ENCODE peak calls at places on chromosome 16, in eight cellular contexts. One of them, this sample, is unnamed.

GRCh38 chr16:5862103-5863003 is 764.8 kb upstream of the EEF2KMT start:
- DNase-seq in progenitor cell of endocrine pancreas: no peak
- DNase-seq in right atrium auricular region: no peak
- DNase-seq in H9: no peak
- DNase-seq in sigmoid colon: no peak
- DNase-seq in Calu3: no peak
- DNase-seq in CD4-positive, alpha-beta T cell: no peak
- DNase-seq in HCT116: no peak
- DNase-seq in this sample: no peak

GRCh38 chr16:85402910-85403692 is 210.0 kb upstream of the GSE1 start:
- DNase-seq in progenitor cell of endocrine pancreas: no peak
- DNase-seq in right atrium auricular region: no peak
- DNase-seq in H9: no peak
- DNase-seq in sigmoid colon: peak; percentile 69
- DNase-seq in Calu3: peak; percentile 0
- DNase-seq in CD4-positive, alpha-beta T cell: no peak
- DNase-seq in HCT116: no peak
- DNase-seq in this sample: no peak

GRCh38 chr16:3769942-3770341 is 52.6 kb upstream of the TRAP1 start:
- DNase-seq in progenitor cell of endocrine pancreas: no peak
- DNase-seq in right atrium auricular region: no peak
- DNase-seq in H9: no peak
- DNase-seq in sigmoid colon: no peak
- DNase-seq in Calu3: no peak
- DNase-seq in CD4-positive, alpha-beta T cell: no peak
- DNase-seq in HCT116: no peak
- DNase-seq in this sample: no peak

GRCh38 chr16:11836653-11837244 is 14.6 kb downstream of the RSL1D1 start:
- DNase-seq in progenitor cell of endocrine pancreas: no peak
- DNase-seq in right atrium auricular region: no peak
- DNase-seq in H9: no peak
- DNase-seq in sigmoid colon: no peak
- DNase-seq in Calu3: no peak
- DNase-seq in CD4-positive, alpha-beta T cell: no peak
- DNase-seq in HCT116: no peak
- DNase-seq in this sample: no peak

GRCh38 chr16:22053921-22054341 is 38.4 kb upstream of the VWA3A start:
- DNase-seq in progenitor cell of endocrine pancreas: no peak
- DNase-seq in right atrium auricular region: no peak
- DNase-seq in H9: no peak
- DNase-seq in sigmoid colon: no peak
- DNase-seq in Calu3: no peak
- DNase-seq in CD4-positive, alpha-beta T cell: no peak
- DNase-seq in HCT116: no peak
- DNase-seq in this sample: no peak

GRCh38 chr16:23842137-23842600 is 6.4 kb downstream of the PRKCB start:
- DNase-seq in progenitor cell of endocrine pancreas: no peak
- DNase-seq in right atrium auricular region: no peak
- DNase-seq in H9: no peak
- DNase-seq in sigmoid colon: no peak
- DNase-seq in Calu3: no peak
- DNase-seq in CD4-positive, alpha-beta T cell: no peak
- DNase-seq in HCT116: no peak
- DNase-seq in this sample: no peak

GRCh38 chr16:6484931-6485330 is 847.7 kb upstream of the RBFOX1 start:
- DNase-seq in progenitor cell of endocrine pancreas: no peak
- DNase-seq in right atrium auricular region: no peak
- DNase-seq in H9: no peak
- DNase-seq in sigmoid colon: no peak
- DNase-seq in Calu3: no peak
- DNase-seq in CD4-positive, alpha-beta T cell: no peak
- DNase-seq in HCT116: no peak
- DNase-seq in this sample: no peak

GRCh38 chr16:75109732-75110243 is 6.8 kb downstream of the LDHD start:
- DNase-seq in progenitor cell of endocrine pancreas: no peak
- DNase-seq in right atrium auricular region: no peak
- DNase-seq in H9: peak; percentile 36
- DNase-seq in sigmoid colon: peak; percentile 81
- DNase-seq in Calu3: peak; percentile 50
- DNase-seq in CD4-positive, alpha-beta T cell: no peak
- DNase-seq in HCT116: no peak
- DNase-seq in this sample: no peak

GRCh38 chr16:9965079-9965478 is 217.1 kb downstream of the GRIN2A start:
- DNase-seq in progenitor cell of endocrine pancreas: no peak
- DNase-seq in right atrium auricular region: no peak
- DNase-seq in H9: no peak
- DNase-seq in sigmoid colon: no peak
- DNase-seq in Calu3: no peak
- DNase-seq in CD4-positive, alpha-beta T cell: no peak
- DNase-seq in HCT116: no peak
- DNase-seq in this sample: no peak

GRCh38 chr16:49491736-49492089 is 118.1 kb downstream of the C16orf78 start:
- DNase-seq in progenitor cell of endocrine pancreas: no peak
- DNase-seq in right atrium auricular region: no peak
- DNase-seq in H9: peak; percentile 91
- DNase-seq in sigmoid colon: peak; percentile 77
- DNase-seq in Calu3: no peak
- DNase-seq in CD4-positive, alpha-beta T cell: no peak
- DNase-seq in HCT116: peak; percentile 15
- DNase-seq in this sample: peak; percentile 48

GRCh38 chr16:49493836-49494235 is 120.2 kb downstream of the C16orf78 start:
- DNase-seq in progenitor cell of endocrine pancreas: no peak
- DNase-seq in right atrium auricular region: no peak
- DNase-seq in H9: no peak
- DNase-seq in sigmoid colon: no peak
- DNase-seq in Calu3: no peak
- DNase-seq in CD4-positive, alpha-beta T cell: no peak
- DNase-seq in HCT116: no peak
- DNase-seq in this sample: no peak

GRCh38 chr16:49491111-49491670 is 117.6 kb downstream of the C16orf78 start:
- DNase-seq in progenitor cell of endocrine pancreas: no peak
- DNase-seq in right atrium auricular region: no peak
- DNase-seq in H9: no peak
- DNase-seq in sigmoid colon: peak; percentile 55
- DNase-seq in Calu3: no peak
- DNase-seq in CD4-positive, alpha-beta T cell: no peak
- DNase-seq in HCT116: no peak
- DNase-seq in this sample: no peak

GRCh38 chr16:49492896-49493620 is 119.5 kb downstream of the C16orf78 start:
- DNase-seq in progenitor cell of endocrine pancreas: no peak
- DNase-seq in right atrium auricular region: no peak
- DNase-seq in H9: no peak
- DNase-seq in sigmoid colon: no peak
- DNase-seq in Calu3: no peak
- DNase-seq in CD4-positive, alpha-beta T cell: no peak
- DNase-seq in HCT116: no peak
- DNase-seq in this sample: no peak

DNA sequence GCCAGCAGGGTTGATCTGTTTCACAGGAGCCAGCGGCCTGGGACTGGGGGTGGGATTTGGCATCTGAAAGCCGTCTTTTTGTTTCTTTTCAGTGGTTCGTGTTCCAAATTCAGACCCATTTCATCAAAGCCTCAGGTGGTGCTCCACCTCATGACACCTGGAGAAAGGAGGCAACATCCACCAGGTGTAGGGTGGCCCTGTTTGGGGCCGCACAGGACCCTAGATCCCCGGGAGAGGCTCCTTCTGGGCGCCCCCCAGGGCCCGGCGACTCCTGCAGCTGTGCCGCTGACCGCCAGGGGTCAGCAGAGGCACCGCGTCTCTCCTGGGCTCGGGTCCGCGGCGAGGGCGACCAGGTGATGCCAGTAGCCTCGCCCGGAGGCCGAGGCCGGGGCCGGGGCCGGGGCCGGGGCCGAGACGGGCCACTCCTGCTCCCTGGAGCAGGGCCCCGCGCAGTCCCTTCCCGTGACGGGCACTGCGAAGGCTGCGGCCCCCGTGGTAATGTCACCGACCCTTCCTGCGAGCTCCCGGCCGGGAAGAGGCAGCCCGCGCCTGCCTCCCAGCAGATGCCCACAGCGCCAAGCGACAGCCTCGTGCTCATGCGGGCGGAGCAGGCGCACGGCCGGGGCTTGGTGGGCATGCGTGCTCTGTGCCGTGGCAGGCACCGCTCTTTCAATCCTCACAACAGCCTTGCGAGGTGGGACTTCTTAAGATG is 118.6 kb downstream of the C16orf78 start:
- DNase-seq in progenitor cell of endocrine pancreas: peak; percentile 62
- DNase-seq in right atrium auricular region: no peak
- DNase-seq in H9: peak; percentile 80
- DNase-seq in sigmoid colon: peak; percentile 73
- DNase-seq in Calu3: peak; percentile 40
- DNase-seq in CD4-positive, alpha-beta T cell: peak; percentile 32
- DNase-seq in HCT116: no peak
- DNase-seq in this sample: peak; percentile 81
- TF ChIP-seq CTCF in progenitor cell of endocrine pancreas: peak; percentile 98
- TF ChIP-seq CTCF in right atrium auricular region: peak; percentile 90
- TF ChIP-seq CTCF in H9: peak; percentile 99
- TF ChIP-seq CTCF in sigmoid colon: peak; percentile 69
- TF ChIP-seq CTCF in Calu3: peak; percentile 89
- TF ChIP-seq CTCF in CD4-positive, alpha-beta T cell: peak; percentile 89
- TF ChIP-seq CTCF in HCT116: peak; percentile 86
- TF ChIP-seq CTCF in this sample: peak; percentile 98

DNA sequence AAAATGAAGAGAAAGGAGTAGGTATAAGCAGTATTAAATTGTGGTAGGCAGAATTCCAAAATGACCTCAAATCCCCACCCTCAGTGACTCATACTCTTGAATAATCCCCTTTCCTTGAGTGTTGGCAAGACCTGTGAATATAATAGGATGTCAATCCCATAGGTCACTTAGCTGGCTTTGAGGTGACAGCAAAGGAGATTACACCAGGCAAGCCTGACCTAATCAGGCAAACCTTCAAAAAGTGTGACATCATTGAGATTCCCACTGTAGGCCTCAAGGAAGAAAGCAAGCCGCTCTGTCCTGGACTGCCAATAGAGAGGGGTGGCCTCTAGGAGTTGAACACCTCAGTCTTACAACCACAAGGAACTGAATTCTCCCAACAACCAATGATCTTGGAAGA is 535.2 kb downstream of the RBFOX1 start:
- DNase-seq in progenitor cell of endocrine pancreas: no peak
- DNase-seq in right atrium auricular region: no peak
- DNase-seq in H9: no peak
- DNase-seq in sigmoid colon: no peak
- DNase-seq in Calu3: no peak
- DNase-seq in CD4-positive, alpha-beta T cell: no peak
- DNase-seq in HCT116: no peak
- DNase-seq in this sample: no peak
- TF ChIP-seq CTCF in progenitor cell of endocrine pancreas: no peak
- TF ChIP-seq CTCF in right atrium auricular region: no peak
- TF ChIP-seq CTCF in H9: no peak
- TF ChIP-seq CTCF in sigmoid colon: no peak
- TF ChIP-seq CTCF in Calu3: no peak
- TF ChIP-seq CTCF in CD4-positive, alpha-beta T cell: no peak
- TF ChIP-seq CTCF in HCT116: no peak
- TF ChIP-seq CTCF in this sample: no peak

DNA sequence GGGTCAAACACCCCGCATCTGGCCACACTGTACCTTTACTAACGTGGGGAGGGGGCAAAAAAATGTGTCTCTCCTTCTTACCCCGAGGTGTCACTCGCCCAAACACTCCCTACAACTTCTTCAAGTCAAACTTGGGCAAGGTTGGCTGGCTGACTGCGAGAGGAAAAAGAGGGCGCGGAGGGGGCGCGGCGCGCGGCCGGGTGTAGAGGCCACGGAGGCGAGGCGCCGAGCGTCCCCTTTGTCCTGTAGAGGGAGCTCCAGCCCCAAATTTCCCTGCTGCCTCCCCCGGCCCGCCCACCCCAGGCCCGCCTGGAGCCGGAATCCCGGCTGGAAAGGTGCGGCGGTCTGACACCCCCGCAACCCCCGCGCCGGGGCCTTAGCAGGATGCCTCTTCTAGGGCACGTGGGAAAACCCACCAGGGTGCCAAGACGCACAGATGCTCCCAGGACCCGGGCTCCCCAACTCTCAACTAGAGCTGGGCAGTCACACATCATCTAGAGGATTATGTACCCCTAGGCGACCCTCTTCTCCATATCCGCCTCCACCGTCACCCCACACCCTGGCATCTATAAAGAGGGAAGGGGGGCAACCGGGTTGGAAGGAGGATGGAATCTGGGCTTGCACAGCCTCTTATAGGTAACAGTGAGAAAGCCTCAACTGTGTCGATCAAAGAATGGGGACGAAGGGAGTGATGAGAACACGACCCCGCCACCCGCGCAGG is 4.2 kb downstream of the IRX3 start:
- DNase-seq in progenitor cell of endocrine pancreas: peak; percentile 54
- DNase-seq in right atrium auricular region: peak; percentile 72
- DNase-seq in H9: peak; percentile 63
- DNase-seq in sigmoid colon: no peak
- DNase-seq in Calu3: peak; percentile 73
- DNase-seq in CD4-positive, alpha-beta T cell: no peak
- DNase-seq in HCT116: peak; percentile 15
- DNase-seq in this sample: peak; percentile 83
- TF ChIP-seq CTCF in progenitor cell of endocrine pancreas: peak; percentile 87
- TF ChIP-seq CTCF in right atrium auricular region: peak; percentile 46
- TF ChIP-seq CTCF in H9: peak; percentile 91
- TF ChIP-seq CTCF in sigmoid colon: peak; percentile 7
- TF ChIP-seq CTCF in Calu3: peak; percentile 79
- TF ChIP-seq CTCF in CD4-positive, alpha-beta T cell: no peak
- TF ChIP-seq CTCF in HCT116: peak; percentile 45
- TF ChIP-seq CTCF in this sample: peak; percentile 81

GRCh38 chr16:55510185-55510805 is 1.4 kb downstream of the LPCAT2 start:
- DNase-seq in progenitor cell of endocrine pancreas: no peak
- DNase-seq in right atrium auricular region: no peak
- DNase-seq in H9: no peak
- DNase-seq in sigmoid colon: no peak
- DNase-seq in Calu3: no peak
- DNase-seq in CD4-positive, alpha-beta T cell: no peak
- DNase-seq in HCT116: no peak
- DNase-seq in this sample: no peak

GRCh38 chr16:55508941-55509920 is at the start of gene LPCAT2:
- DNase-seq in progenitor cell of endocrine pancreas: peak; percentile 68
- DNase-seq in right atrium auricular region: peak; percentile 91
- DNase-seq in H9: peak; percentile 93
- DNase-seq in sigmoid colon: peak; percentile 88
- DNase-seq in Calu3: peak; percentile 69
- DNase-seq in CD4-positive, alpha-beta T cell: no peak
- DNase-seq in HCT116: peak; percentile 71
- DNase-seq in this sample: peak; percentile 92

GRCh38 chr16:55515110-55515509 is 6.2 kb downstream of the LPCAT2 start:
- DNase-seq in progenitor cell of endocrine pancreas: no peak
- DNase-seq in right atrium auricular region: no peak
- DNase-seq in H9: no peak
- DNase-seq in sigmoid colon: no peak
- DNase-seq in Calu3: no peak
- DNase-seq in CD4-positive, alpha-beta T cell: no peak
- DNase-seq in HCT116: no peak
- DNase-seq in this sample: no peak

GRCh38 chr16:55512941-55513340 is 4.1 kb downstream of the LPCAT2 start:
- DNase-seq in progenitor cell of endocrine pancreas: no peak
- DNase-seq in right atrium auricular region: no peak
- DNase-seq in H9: no peak
- DNase-seq in sigmoid colon: no peak
- DNase-seq in Calu3: no peak
- DNase-seq in CD4-positive, alpha-beta T cell: no peak
- DNase-seq in HCT116: no peak
- DNase-seq in this sample: no peak

DNA sequence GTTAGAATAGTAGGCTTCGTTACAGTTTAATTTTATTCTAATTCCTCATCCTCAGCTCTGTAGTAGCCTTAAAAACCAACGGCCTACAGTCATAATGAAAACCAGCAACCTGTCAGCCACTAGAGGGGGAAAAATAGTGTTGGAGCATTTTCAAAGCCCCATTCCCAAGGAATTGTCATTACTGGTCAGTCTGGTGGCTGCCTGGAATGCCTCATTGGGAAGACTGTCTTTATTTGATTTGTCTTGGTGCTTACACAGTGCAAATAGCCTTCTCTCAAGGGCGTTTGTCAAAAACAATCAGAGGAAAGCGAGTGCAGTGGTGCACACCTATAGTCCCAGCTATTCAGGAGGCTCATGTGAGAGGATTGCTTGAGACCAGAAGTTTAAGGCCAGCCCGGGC is 4.7 kb downstream of the LPCAT2 start:
- DNase-seq in progenitor cell of endocrine pancreas: no peak
- DNase-seq in right atrium auricular region: no peak
- DNase-seq in H9: no peak
- DNase-seq in sigmoid colon: no peak
- DNase-seq in Calu3: no peak
- DNase-seq in CD4-positive, alpha-beta T cell: no peak
- DNase-seq in HCT116: no peak
- DNase-seq in this sample: no peak
- TF ChIP-seq CTCF in progenitor cell of endocrine pancreas: no peak
- TF ChIP-seq CTCF in right atrium auricular region: no peak
- TF ChIP-seq CTCF in H9: peak; percentile 43
- TF ChIP-seq CTCF in sigmoid colon: no peak
- TF ChIP-seq CTCF in Calu3: no peak
- TF ChIP-seq CTCF in CD4-positive, alpha-beta T cell: no peak
- TF ChIP-seq CTCF in HCT116: peak; percentile 30
- TF ChIP-seq CTCF in this sample: no peak